ENCODE peak calls at places on chromosomes 4 and X, in eight cellular contexts. X, Y, R, S, D, O, C and W are unnamed samples. For H3K4me1, the result is how much of the 10 kb centered on the place peaks cover.

GRCh38 chr4:87657525-87657924 is 7.4 kb downstream of the DMP1 start:
- DNase-seq in X (no peak), Y (peak), R (no peak), S (no peak), D (no peak), O (no peak), C (no peak), W (no peak)

GRCh38 chr4:71692963-71693362 is 90.9 kb downstream of the GC start:
- DNase-seq in X (no peak), Y (no peak), R (no peak), S (no peak), D (no peak), O (no peak), C (no peak), W (no peak)

GRCh38 chrX:44157858-44158257 is 184.7 kb upstream of the NDP start:
- DNase-seq in X (no peak), Y (peak), R (no peak), S (no peak), D (no peak), O (no peak), C (no peak), W (no peak)

GRCh38 chr4:94577136-94577535 is 125.4 kb downstream of the PDLIM5 start:
- DNase-seq in X (no peak), Y (no peak), R (peak), S (no peak), D (no peak), O (no peak), C (no peak), W (peak)

GRCh38 chrX:13843150-13843721 is 26.3 kb upstream of the GPM6B start:
- DNase-seq in X (no peak), Y (no peak), R (no peak), S (no peak), D (no peak), O (no peak), C (no peak), W (no peak)

GRCh38 chr4:177442623-177443155 is 452 bp upstream of the AGA start:
- DNase-seq in X (no peak), Y (peak), R (no peak), S (peak), D (no peak), O (no peak), C (peak), W (no peak)

GRCh38 chrX:34350552-34350951 is 218.4 kb upstream of the FAM47A start:
- DNase-seq in X (no peak), Y (no peak), R (no peak), S (no peak), D (no peak), O (no peak), C (no peak), W (no peak)

GRCh38 chr4:109214622-109215350 is 87.7 kb downstream of the COL25A1 start:
- DNase-seq in X (no peak), Y (no peak), R (no peak), S (no peak), D (no peak), O (no peak), C (no peak), W (no peak)

GRCh38 chr4:11623726-11624037 is 195.0 kb upstream of the HS3ST1 start:
- DNase-seq in X (no peak), Y (peak), R (peak), S (no peak), D (no peak), O (no peak), C (no peak), W (peak)

GRCh38 chr4:165415910-165416309 is 37.1 kb downstream of the CPE start:
- DNase-seq in X (no peak), Y (no peak), R (no peak), S (no peak), D (no peak), O (no peak), C (no peak), W (no peak)

GRCh38 chr4:41835321-41835995 is 86.9 kb upstream of the PHOX2B start:
- DNase-seq in X (no peak), Y (no peak), R (no peak), S (no peak), D (no peak), O (no peak), C (no peak), W (no peak)

GRCh38 chrX:15686818-15687685 is 22.4 kb upstream of the CLTRN start:
- DNase-seq in X (no peak), Y (peak), R (peak), S (peak), D (no peak), O (peak), C (peak), W (peak)

GRCh38 chrX:124256981-124257380 is 75.5 kb upstream of the TEX13D start:
- DNase-seq in X (no peak), Y (no peak), R (no peak), S (no peak), D (no peak), O (no peak), C (no peak), W (no peak)

GRCh38 chrX:153700967-153701366 is 13.2 kb downstream of the SLC6A8 start:
- DNase-seq in X (no peak), Y (no peak), R (no peak), S (no peak), D (no peak), O (no peak), C (no peak), W (no peak)
- H3K27ac ChIP-seq in X (peak), Y (no peak), R (peak), S (no peak), D (peak), O (no peak), C (no peak), W (no peak)

GRCh38 chr4:151719045-151719743 is 41.6 kb downstream of the GATB start:
- DNase-seq in X (no peak), Y (no peak), R (no peak), S (no peak), D (no peak), O (no peak), C (no peak), W (no peak)

GRCh38 chr4:151717271-151717670 is 43.5 kb downstream of the GATB start:
- DNase-seq in X (no peak), Y (no peak), R (no peak), S (no peak), D (no peak), O (no peak), C (no peak), W (no peak)

GRCh38 chr4:151715881-151716280 is 44.9 kb downstream of the GATB start:
- DNase-seq in X (no peak), Y (no peak), R (no peak), S (no peak), D (no peak), O (no peak), C (no peak), W (no peak)

GRCh38 chr4:151717909-151718613 is 42.7 kb downstream of the GATB start:
- DNase-seq in X (no peak), Y (no peak), R (no peak), S (no peak), D (no peak), O (no peak), C (no peak), W (no peak)

DNA sequence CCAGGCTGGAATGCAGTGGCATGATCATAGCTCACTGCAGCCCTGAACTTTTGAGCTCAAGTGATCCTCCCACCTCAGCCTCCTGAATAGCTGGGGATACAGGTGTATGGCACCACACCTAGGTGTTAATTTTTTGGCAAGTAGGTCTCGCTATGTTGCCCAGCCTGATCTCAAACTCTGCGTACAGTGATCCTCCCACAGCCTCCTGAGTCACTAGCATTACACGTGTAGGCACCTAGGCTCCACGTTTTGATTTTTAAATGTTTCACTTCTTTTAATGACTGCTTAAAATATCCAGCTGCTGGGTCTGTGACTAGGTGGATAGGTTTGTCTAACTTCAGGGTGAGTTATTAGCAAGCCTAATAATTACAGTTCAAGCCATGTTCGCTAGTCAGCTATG is 44.5 kb downstream of the GATB start:
- DNase-seq in X (no peak), Y (no peak), R (no peak), S (no peak), D (no peak), O (no peak), C (no peak), W (no peak)
- H3K4me1 ChIP-seq in X (under half), Y (under half), R (under half), S (under half), D (under half), O (under half), C (under half), W (under half)

DNA sequence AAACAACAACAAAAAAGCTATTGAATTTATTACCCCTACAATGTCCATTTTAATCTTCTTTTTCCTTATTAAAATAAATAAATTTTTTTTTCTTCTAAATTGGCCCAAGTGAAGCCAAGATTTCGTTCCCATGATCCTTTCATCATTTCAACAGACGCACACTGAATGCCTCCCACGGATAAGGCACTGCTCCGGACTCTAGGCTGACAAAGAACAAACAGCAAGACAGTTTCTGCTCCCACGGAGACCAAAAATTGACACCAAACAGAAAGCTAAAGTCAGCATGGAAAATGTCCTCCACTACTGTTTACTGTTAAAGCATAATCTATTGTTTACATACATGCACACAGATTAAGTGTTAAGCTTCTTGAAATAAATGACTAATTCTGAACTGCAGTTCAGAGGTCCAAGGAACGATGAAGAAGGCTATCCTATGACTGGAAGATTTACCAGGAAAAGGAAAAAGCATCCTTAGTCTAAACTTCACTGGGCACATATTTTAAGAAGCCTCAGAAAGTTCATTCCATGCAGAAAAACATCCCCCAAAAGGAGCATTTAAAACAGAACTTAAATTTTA is 199.6 kb downstream of the AASDH start:
- DNase-seq in X (no peak), Y (no peak), R (no peak), S (no peak), D (no peak), O (no peak), C (no peak), W (no peak)
- H3K27ac ChIP-seq in X (no peak), Y (no peak), R (no peak), S (no peak), D (no peak), O (no peak), C (no peak), W (no peak)

GRCh38 chr4:184388106-184388505 is 86.2 kb downstream of the IRF2 start:
- DNase-seq in X (no peak), Y (no peak), R (no peak), S (no peak), D (no peak), O (no peak), C (no peak), W (no peak)
- H3K4me1 ChIP-seq in X (under half), Y (under half), R (under half), S (under half), D (under half), O (under half), C (half or more), W (under half)

GRCh38 chr4:6960628-6961027 is 51.0 kb downstream of the TBC1D14 start:
- DNase-seq in X (no peak), Y (no peak), R (no peak), S (no peak), D (no peak), O (no peak), C (no peak), W (no peak)
- H3K27ac ChIP-seq in X (no peak), Y (no peak), R (no peak), S (no peak), D (no peak), O (no peak), C (no peak), W (no peak)

DNA sequence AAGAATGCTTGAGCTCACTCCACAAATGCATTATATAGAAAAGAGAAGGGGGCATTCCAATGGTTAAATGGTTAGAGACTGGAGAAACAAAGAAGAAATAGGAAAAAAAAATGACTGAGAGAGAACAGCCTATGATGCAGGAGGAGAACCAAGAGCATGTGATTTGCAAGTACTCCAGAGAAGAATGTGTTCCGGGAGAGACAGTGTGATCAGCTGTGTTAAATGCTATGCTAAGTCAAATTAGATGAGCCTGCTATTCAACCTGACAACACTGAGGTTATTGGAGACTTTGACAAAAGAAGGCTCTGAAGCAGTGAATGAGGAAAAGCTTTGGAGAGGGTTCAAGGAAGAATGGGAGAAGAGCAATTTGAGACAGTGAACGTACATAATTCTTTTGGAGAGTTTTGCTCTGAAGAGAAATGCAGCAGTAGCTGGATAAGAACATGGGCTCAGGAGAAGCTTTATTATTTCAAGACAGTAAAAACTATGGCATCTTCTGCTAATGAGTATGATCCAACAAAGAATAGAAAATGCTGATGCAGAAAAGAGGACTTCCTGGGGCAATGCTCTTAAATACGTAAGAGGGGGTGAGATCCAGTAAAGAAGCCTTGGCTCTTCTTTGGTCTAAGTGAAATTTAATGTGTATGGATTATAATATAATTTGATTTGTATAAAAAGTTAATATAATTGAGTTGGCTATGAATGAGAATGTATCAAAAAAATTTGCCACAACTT is 66.3 kb downstream of the PPP3CA start:
- DNase-seq in X (no peak), Y (no peak), R (no peak), S (no peak), D (no peak), O (no peak), C (no peak), W (no peak)
- H3K4me1 ChIP-seq in X (under half), Y (under half), R (under half), S (under half), D (under half), O (under half), C (under half), W (under half)